ENCODE peak calls at places on chromosome 4, in six cellular contexts. K is mammary epithelial cell, X is endodermal cell, J is MM.1S, I is thyroid gland, O is heart right ventricle. Q is an unnamed sample. For H3K4me1, the result is how much of the 10 kb centered on the place peaks cover.

GRCh38 chr4:41512604-41513003 is 25.4 kb upstream of the LIMCH1 start:
- DNase-seq in X (no peak), I (no peak), J (no peak), O (no peak), K (no peak), Q (no peak)

GRCh38 chr4:98166025-98166730 is 22.9 kb upstream of the STPG2 start:
- DNase-seq in O (peak), I (peak), X (no peak), J (no peak), K (peak), Q (peak)

GRCh38 chr4:103892616-103893015 is 172.8 kb upstream of the TACR3 start:
- DNase-seq in K (no peak), O (no peak), J (no peak), I (no peak), X (no peak), Q (no peak)

GRCh38 chr4:26931961-26932360 is 71.3 kb downstream of the STIM2 start:
- DNase-seq in X (no peak), O (no peak), K (no peak), J (no peak), I (no peak), Q (no peak)

GRCh38 chr4:7101692-7102515 is 34.0 kb upstream of the GRPEL1 start:
- DNase-seq in J (peak), I (peak), X (peak), O (peak), K (peak), Q (peak)

GRCh38 chr4:152729466-152729865 is 49.7 kb upstream of the TMEM154 start:
- DNase-seq in O (no peak), I (no peak), X (no peak), K (peak), J (no peak), Q (no peak)

GRCh38 chr4:122346036-122346435 is 32.8 kb upstream of the ADAD1 start:
- DNase-seq in O (no peak), J (no peak), K (no peak), X (no peak), I (no peak), Q (no peak)

GRCh38 chr4:21304061-21304541 is 603.8 kb downstream of the PACRGL start:
- DNase-seq in X (peak), O (no peak), J (no peak), K (no peak), I (peak), Q (peak)

GRCh38 chr4:175824110-175824509 is 12.0 kb upstream of the GPM6A start:
- DNase-seq in K (no peak), O (no peak), J (no peak), I (peak), X (no peak), Q (no peak)

GRCh38 chr4:124290678-124291077 is 421.9 kb downstream of the ANKRD50 start:
- DNase-seq in X (no peak), O (no peak), J (no peak), K (peak), I (no peak), Q (no peak)
- TF ChIP-seq CTCF in X (no peak), O (no peak), J (no peak), K (no peak), I (no peak), Q (no peak)

GRCh38 chr4:38687571-38688011 is 23.6 kb downstream of the KLF3 start:
- DNase-seq in K (no peak), X (no peak), I (no peak), J (no peak), O (no peak), Q (no peak)
- H3K4me1 ChIP-seq in K (under half), X (under half), I (under half), J (under half), O (half or more), Q (half or more)

DNA sequence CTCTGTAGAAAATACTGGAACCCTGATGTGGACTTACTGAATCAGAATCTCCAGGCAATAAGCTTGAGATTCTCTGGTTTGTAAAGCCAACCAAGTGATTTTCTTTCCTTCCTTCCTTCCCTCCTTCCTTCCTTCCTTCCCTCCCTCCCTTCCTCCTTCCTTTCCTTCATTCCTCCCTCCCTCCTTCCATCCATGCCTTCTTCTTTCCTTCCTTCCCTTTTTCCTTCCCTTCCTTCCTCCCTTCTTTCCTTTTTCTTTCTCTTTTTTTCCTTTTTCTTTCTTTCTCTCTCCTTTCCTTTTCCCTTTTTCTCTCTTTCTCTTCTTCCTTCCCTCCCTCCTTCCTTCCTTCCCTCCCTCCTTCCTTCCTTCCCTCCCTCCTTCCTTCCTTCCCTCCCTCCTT is 450.8 kb downstream of the GRXCR1 start:
- DNase-seq in J (no peak), X (no peak), K (no peak), I (no peak), O (no peak), Q (no peak)
- TF ChIP-seq CTCF in J (no peak), X (no peak), K (no peak), I (no peak), O (no peak), Q (no peak)

DNA sequence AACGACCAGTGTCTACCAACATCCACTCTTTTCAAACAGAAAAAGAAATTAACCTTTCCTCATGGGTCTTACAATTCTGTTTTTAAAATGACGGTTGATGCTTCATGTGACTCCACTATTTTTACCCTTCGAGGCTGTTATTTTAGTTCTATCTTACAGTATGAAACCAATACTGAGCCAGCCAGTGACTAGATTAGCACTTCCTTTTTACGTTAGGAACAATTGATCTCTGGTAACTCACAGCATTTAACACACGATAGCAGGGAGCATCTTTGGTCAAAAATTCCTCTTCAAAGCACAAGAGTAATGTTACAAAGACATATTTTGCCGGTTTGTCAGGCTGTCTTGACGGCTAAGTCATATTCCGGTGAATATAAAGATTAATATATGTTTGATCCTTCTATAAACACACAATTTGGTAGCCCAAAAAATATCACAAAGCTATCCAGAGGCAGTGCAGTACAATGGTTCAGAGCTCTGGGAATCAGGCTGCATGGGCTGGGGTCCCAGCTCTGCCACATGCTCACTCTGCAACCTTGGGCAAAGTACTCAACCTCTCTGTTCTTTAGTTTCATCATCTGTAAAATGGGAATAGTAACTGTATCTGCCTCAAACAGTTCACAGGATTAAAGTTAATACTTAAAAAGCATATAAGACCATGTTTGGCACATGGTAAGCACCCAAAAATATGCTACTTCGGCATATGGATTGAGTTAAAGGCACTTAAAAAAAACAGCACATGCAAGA is 62.9 kb upstream of the TXK start:
- DNase-seq in J (peak), O (no peak), X (no peak), K (no peak), I (no peak), Q (no peak)
- H3K4me1 ChIP-seq in J (half or more), O (under half), X (under half), K (under half), I (under half), Q (under half)

GRCh38 chr4:82436130-82436529 is 5.7 kb downstream of the ENOPH1 start:
- DNase-seq in I (no peak), K (no peak), X (no peak), J (no peak), O (no peak), Q (no peak)
- TF ChIP-seq CTCF in I (no peak), K (no peak), X (no peak), J (no peak), O (no peak), Q (no peak)

DNA sequence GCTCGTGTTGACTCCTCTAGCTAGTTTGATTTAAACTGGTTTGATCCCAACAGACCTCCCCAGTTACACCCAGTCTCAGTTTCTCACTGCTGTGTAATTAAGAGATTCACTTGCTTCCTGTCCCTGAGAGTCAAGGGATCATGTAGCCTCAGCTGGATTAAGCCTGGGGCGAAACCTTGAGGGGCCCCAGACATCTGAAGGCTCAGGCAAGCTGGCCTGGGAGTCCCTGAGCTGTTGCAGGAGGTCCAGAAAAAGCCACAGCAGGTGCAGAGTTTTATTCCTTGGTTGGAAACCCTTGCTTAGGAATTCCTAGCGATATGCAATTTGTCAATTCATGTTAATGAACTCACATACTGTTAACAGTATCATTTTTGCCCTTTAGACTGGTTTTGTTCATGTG is 52.9 kb upstream of the CLDN24 start:
- DNase-seq in X (no peak), O (no peak), J (no peak), K (no peak), I (no peak), Q (no peak)
- H3K4me1 ChIP-seq in X (under half), O (under half), J (under half), K (under half), I (under half), Q (under half)

GRCh38 chr4:61831987-61832386 is 631.9 kb downstream of the ADGRL3 start:
- DNase-seq in J (no peak), X (no peak), K (no peak), I (no peak), O (no peak), Q (no peak)
- TF ChIP-seq CTCF in J (no peak), X (no peak), K (no peak), I (no peak), O (no peak), Q (no peak)

DNA sequence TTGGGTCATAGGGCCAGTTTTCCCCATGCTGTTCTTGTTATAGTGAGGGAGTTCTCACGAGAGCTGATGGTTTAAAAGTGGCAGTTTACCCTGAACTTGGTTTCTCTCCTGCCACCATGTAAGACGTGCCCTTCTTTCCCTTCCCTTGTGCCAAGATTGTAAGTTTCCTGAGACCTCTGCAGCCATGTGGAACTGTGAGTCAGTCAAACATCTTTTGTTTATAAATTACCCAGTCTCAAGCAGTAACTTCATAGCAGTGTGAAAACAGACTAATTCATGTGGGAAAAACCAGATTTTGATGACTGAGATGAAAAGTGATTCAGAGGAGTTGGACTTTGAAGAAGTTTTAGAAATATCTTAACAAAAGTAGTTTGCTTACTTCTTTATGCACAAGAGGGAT is 101.4 kb downstream of the ARHGAP10 start:
- DNase-seq in O (no peak), X (no peak), I (no peak), J (no peak), K (peak), Q (no peak)
- H3K4me1 ChIP-seq in O (under half), X (under half), I (under half), J (under half), K (half or more), Q (under half)